ENCODE peak calls at places on chromosomes 2 and 18, in four cellular contexts. One of them, this sample, is unnamed.

GRCh38 chr18:79030680-79031079 is 38.5 kb upstream of the ATP9B start:
- DNase-seq in naive B cell: no peak
- DNase-seq in CD8-positive, alpha-beta memory T cell: no peak
- DNase-seq in NCI-H2171 treated with DMSO at 0.1 percent for 48 hours: no peak
- DNase-seq in this sample: no peak

GRCh38 chr2:241393524-241394196 is 37.6 kb downstream of the FARP2 start:
- DNase-seq in naive B cell: no peak
- DNase-seq in CD8-positive, alpha-beta memory T cell: no peak
- DNase-seq in NCI-H2171 treated with DMSO at 0.1 percent for 48 hours: no peak
- DNase-seq in this sample: no peak

GRCh38 chr2:26251893-26252292 is 7.2 kb downstream of the HADHB start:
- DNase-seq in naive B cell: no peak
- DNase-seq in CD8-positive, alpha-beta memory T cell: no peak
- DNase-seq in NCI-H2171 treated with DMSO at 0.1 percent for 48 hours: peak; percentile 93
- DNase-seq in this sample: no peak

GRCh38 chr2:464562-465309 is 176.8 kb upstream of the ALKAL2 start:
- DNase-seq in naive B cell: peak; percentile 76
- DNase-seq in CD8-positive, alpha-beta memory T cell: no peak
- DNase-seq in NCI-H2171 treated with DMSO at 0.1 percent for 48 hours: no peak
- DNase-seq in this sample: no peak

GRCh38 chr2:82796132-82796531 is 1662.9 kb downstream of the SUCLG1 start:
- DNase-seq in naive B cell: no peak
- DNase-seq in CD8-positive, alpha-beta memory T cell: no peak
- DNase-seq in NCI-H2171 treated with DMSO at 0.1 percent for 48 hours: no peak
- DNase-seq in this sample: no peak

GRCh38 chr2:181152221-181152620 is 171.8 kb downstream of the UBE2E3 start:
- DNase-seq in naive B cell: no peak
- DNase-seq in CD8-positive, alpha-beta memory T cell: no peak
- DNase-seq in NCI-H2171 treated with DMSO at 0.1 percent for 48 hours: peak; percentile 20
- DNase-seq in this sample: no peak

GRCh38 chr2:176392125-176392704 is 123.0 kb downstream of the MTX2 start:
- DNase-seq in naive B cell: no peak
- DNase-seq in CD8-positive, alpha-beta memory T cell: no peak
- DNase-seq in NCI-H2171 treated with DMSO at 0.1 percent for 48 hours: no peak
- DNase-seq in this sample: no peak

GRCh38 chr2:53827398-53828175 is 32.2 kb downstream of the GPR75 start:
- DNase-seq in naive B cell: no peak
- DNase-seq in CD8-positive, alpha-beta memory T cell: no peak
- DNase-seq in NCI-H2171 treated with DMSO at 0.1 percent for 48 hours: no peak
- DNase-seq in this sample: no peak

GRCh38 chr2:21245565-21245964 is 121.8 kb downstream of the TDRD15 start:
- DNase-seq in naive B cell: no peak
- DNase-seq in CD8-positive, alpha-beta memory T cell: no peak
- DNase-seq in NCI-H2171 treated with DMSO at 0.1 percent for 48 hours: no peak
- DNase-seq in this sample: no peak

GRCh38 chr2:65392609-65393008 is 39.8 kb downstream of the SPRED2 start:
- DNase-seq in naive B cell: no peak
- DNase-seq in CD8-positive, alpha-beta memory T cell: no peak
- DNase-seq in NCI-H2171 treated with DMSO at 0.1 percent for 48 hours: no peak
- DNase-seq in this sample: no peak

GRCh38 chr2:234753701-234754100 is 198.1 kb upstream of the SH3BP4 start:
- DNase-seq in naive B cell: no peak
- DNase-seq in CD8-positive, alpha-beta memory T cell: no peak
- DNase-seq in NCI-H2171 treated with DMSO at 0.1 percent for 48 hours: no peak
- DNase-seq in this sample: no peak

GRCh38 chr18:28158083-28158581 is 18.8 kb downstream of the CDH2 start:
- DNase-seq in naive B cell: no peak
- DNase-seq in CD8-positive, alpha-beta memory T cell: no peak
- DNase-seq in NCI-H2171 treated with DMSO at 0.1 percent for 48 hours: no peak
- DNase-seq in this sample: no peak

GRCh38 chr2:104944495-104944894 is 90.6 kb downstream of the POU3F3 start:
- DNase-seq in naive B cell: no peak
- DNase-seq in CD8-positive, alpha-beta memory T cell: no peak
- DNase-seq in NCI-H2171 treated with DMSO at 0.1 percent for 48 hours: peak; percentile 1
- DNase-seq in this sample: peak; percentile 6

This sample was measured in HT1080.